ENCODE peak calls at places on chromosome 21, in four cellular contexts. E is HepG2, M is SK-N-SH, A is H1. T is an unnamed sample.

GRCh38 chr21:16863541-16863940 is 649.3 kb upstream of the CXADR start:
- DNase-seq in A (no peak), E (no peak), M (no peak), T (no peak)

GRCh38 chr21:37712204-37712934 is 203.9 kb downstream of the KCNJ6 start:
- DNase-seq in A (peak; percentile 41), M (peak; percentile 64), E (peak; percentile 41), T (no peak)

GRCh38 chr21:32611471-32611997 is 643 bp downstream of the CFAP298 start:
- DNase-seq in E (no peak), A (no peak), M (peak; percentile 57), T (no peak)

GRCh38 chr21:26544208-26544607 is 28.9 kb downstream of the CYYR1 start:
- DNase-seq in E (no peak), A (no peak), M (no peak), T (no peak)

GRCh38 chr21:26909972-26910371 is 56.9 kb downstream of the ADAMTS5 start:
- DNase-seq in A (peak; percentile 25), E (no peak), M (no peak), T (no peak)

GRCh38 chr21:17491716-17492414 is 21.0 kb upstream of the CXADR start:
- DNase-seq in E (no peak), A (no peak), M (no peak), T (no peak)

GRCh38 chr21:44444286-44444931 is 10.9 kb upstream of the LRRC3 start:
- DNase-seq in E (peak; percentile 66), M (no peak), A (no peak), T (no peak)

GRCh38 chr21:26881504-26882228 is 36.5 kb upstream of the ADAMTS1 start:
- DNase-seq in A (no peak), M (peak; percentile 39), E (no peak), T (no peak)

GRCh38 chr21:25660233-25660632 is 21.2 kb downstream of the JAM2 start:
- DNase-seq in E (no peak), A (no peak), M (no peak), T (no peak)

GRCh38 chr21:26091480-26092018 is 79.0 kb downstream of the APP start:
- DNase-seq in E (no peak), A (no peak), M (no peak), T (no peak)

GRCh38 chr21:26982767-26983166 is 15.9 kb upstream of the ADAMTS5 start:
- DNase-seq in A (no peak), E (no peak), M (no peak), T (no peak)

GRCh38 chr21:44431300-44431699 is 24.0 kb upstream of the LRRC3 start:
- DNase-seq in E (no peak), M (no peak), A (no peak), T (no peak)

GRCh38 chr21:17191346-17191993 is 321.4 kb upstream of the CXADR start:
- DNase-seq in M (no peak), A (no peak), E (no peak), T (no peak)

GRCh38 chr21:17765207-17765606 is 53.9 kb downstream of the C21orf91 start:
- DNase-seq in A (no peak), M (no peak), E (no peak), T (no peak)

GRCh38 chr21:28633803-28634572 is 358.7 kb downstream of the LTN1 start:
- DNase-seq in A (no peak), M (no peak), E (no peak), T (no peak)

GRCh38 chr21:28375708-28376385 is 616.8 kb downstream of the LTN1 start:
- DNase-seq in A (no peak), E (no peak), M (no peak), T (no peak)

GRCh38 chr21:29258626-29259335 is 39.9 kb upstream of the BACH1 start:
- DNase-seq in A (no peak), M (no peak), E (peak; percentile 20), T (no peak)

GRCh38 chr21:28150021-28150420 is 842.7 kb downstream of the LTN1 start:
- DNase-seq in M (no peak), A (no peak), E (no peak), T (no peak)

GRCh38 chr21:35197191-35197590 is 148.1 kb upstream of the RUNX1 start:
- DNase-seq in E (no peak), M (no peak), A (no peak), T (no peak)

GRCh38 chr21:25859264-25859931 is 124.6 kb downstream of the GABPA start:
- DNase-seq in E (no peak), M (no peak), A (no peak), T (no peak)

GRCh38 chr21:29443398-29444010 is 144.8 kb downstream of the BACH1 start:
- DNase-seq in A (no peak), E (no peak), M (no peak), T (no peak)

GRCh38 chr21:27572681-27573080 is 605.8 kb upstream of the ADAMTS5 start:
- DNase-seq in A (no peak), E (no peak), M (no peak), T (no peak)

GRCh38 chr21:20272791-20273362 is 725.3 kb upstream of the NCAM2 start:
- DNase-seq in A (no peak), M (no peak), E (no peak), T (no peak)

GRCh38 chr21:41251961-41252642 is 64.5 kb upstream of the FAM3B start:
- DNase-seq in E (no peak), M (no peak), A (no peak), T (no peak)

GRCh38 chr21:41247561-41247968 is 69.0 kb upstream of the FAM3B start:
- DNase-seq in A (no peak), E (peak; percentile 28), M (no peak), T (no peak)

GRCh38 chr21:41247976-41248545 is 68.5 kb upstream of the FAM3B start:
- DNase-seq in M (no peak), E (no peak), A (no peak), T (no peak)

GRCh38 chr21:41249476-41249875 is 67.1 kb upstream of the FAM3B start:
- DNase-seq in E (no peak), M (no peak), A (no peak), T (no peak)

DNA sequence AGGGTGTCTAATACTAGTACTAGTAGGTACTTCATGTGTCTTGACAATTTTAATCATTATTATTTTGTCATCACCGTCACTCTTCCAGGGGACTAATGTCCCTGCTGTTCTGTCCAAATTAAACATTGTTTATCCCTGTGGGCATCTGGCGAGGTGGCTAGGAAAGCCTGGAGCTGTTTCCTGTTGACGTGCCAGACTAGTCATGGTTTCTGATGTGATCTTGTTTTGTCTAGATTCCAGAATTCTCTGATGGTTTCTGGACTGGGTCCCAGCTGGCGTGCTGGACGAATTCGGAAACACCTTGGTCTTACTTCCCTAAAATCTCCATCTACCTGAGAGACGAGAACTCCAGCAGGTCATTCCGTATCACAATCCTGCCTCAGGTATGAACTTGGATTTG is 66.1 kb upstream of the FAM3B start:
- DNase-seq in M (no peak), E (no peak), A (no peak), T (no peak)
- TF ChIP-seq TCF12 in M (no peak), E (no peak), A (no peak), T (no peak)

GRCh38 chr21:15063821-15064575 is 802 bp downstream of the NRIP1 start:
- DNase-seq in A (no peak), E (no peak), M (peak; percentile 35), T (no peak)
- TF ChIP-seq SIN3A in A (peak; percentile 55), E (peak; percentile 30), M (no peak), T (no peak)

GRCh38 chr21:43333301-43334062 is 93.4 kb downstream of the SIK1 start:
- DNase-seq in E (peak; percentile 68), M (no peak), A (no peak), T (no peak)
- TF ChIP-seq TCF12 in E (no peak), M (no peak), A (no peak), T (no peak)

GRCh38 chr21:36428789-36429671 is 43.8 kb downstream of the CHAF1B start:
- DNase-seq in E (no peak), M (no peak), A (no peak), T (no peak)
- TF ChIP-seq SIN3A in E (no peak), M (no peak), A (no peak), T (no peak)

DNA sequence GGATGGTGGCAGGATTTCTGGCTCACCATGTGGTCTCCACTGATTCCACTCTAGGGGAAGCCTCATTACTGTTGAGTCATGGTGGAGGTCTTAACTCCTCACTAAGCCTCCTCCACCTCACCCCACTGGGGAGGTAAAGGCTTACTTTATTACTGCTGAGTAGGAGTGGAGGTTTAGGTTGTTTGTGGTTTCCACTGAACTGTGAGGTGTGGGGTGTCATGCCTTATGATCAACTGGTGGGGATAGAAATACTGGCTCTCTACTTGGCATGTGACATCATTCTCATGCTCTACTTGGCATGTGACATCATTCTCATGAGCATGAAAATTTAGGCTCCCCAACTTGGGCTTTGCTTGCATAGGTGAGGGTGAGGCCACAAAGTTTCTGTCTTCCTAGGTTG is 35.6 kb downstream of the COL6A1 start:
- DNase-seq in A (no peak), E (no peak), M (no peak), T (no peak)
- TF ChIP-seq TCF12 in A (no peak), E (no peak), M (no peak), T (no peak)

GRCh38 chr21:38984568-38984967 is 178.8 kb downstream of the ETS2 start:
- DNase-seq in E (no peak), M (peak; percentile 47), A (no peak), T (no peak)
- TF ChIP-seq SIN3A in E (no peak), M (no peak), A (no peak), T (no peak)

GRCh38 chr21:45509566-45510465 is 32.4 kb downstream of the SLC19A1 start:
- DNase-seq in M (peak; percentile 61), E (no peak), A (no peak), T (no peak)
- TF ChIP-seq TCF12 in M (no peak), E (no peak), A (no peak), T (no peak)

GRCh38 chr21:31108969-31109368 is 70.7 kb upstream of the KRTAP19-8 start:
- DNase-seq in E (no peak), A (no peak), M (peak; percentile 49), T (no peak)
- TF ChIP-seq SIN3A in E (no peak), A (no peak), M (no peak), T (no peak)

GRCh38 chr21:41425954-41426655 is at the start of gene MX1:
- DNase-seq in M (peak; percentile 41), A (no peak), E (peak; percentile 16), T (peak; percentile 61)
- TF ChIP-seq TCF12 in M (no peak), A (no peak), E (no peak), T (peak; percentile 87)

GRCh38 chr21:33751120-33751519 is 108.8 kb downstream of the ITSN1 start:
- DNase-seq in A (no peak), M (no peak), E (no peak), T (no peak)
- TF ChIP-seq SIN3A in A (no peak), M (no peak), E (no peak), T (no peak)